ENCODE peak calls at places on chromosomes 1 and 21, in five cellular contexts. A is GM23338, S is Peyer's patch, B is suprapubic skin, Q is heart right ventricle. W is an unnamed sample. For H3K27me3, the result is how much of the 10 kb centered on the place peaks cover.

GRCh38 chr1:230123280-230124186 is 56.5 kb downstream of the GALNT2 start:
- DNase-seq in A (no peak), Q (no peak), B (no peak), S (no peak), W (no peak)

GRCh38 chr1:119646521-119647227 is 1.4 kb downstream of the ZNF697 start:
- DNase-seq in S (no peak), B (no peak), Q (no peak), A (no peak), W (no peak)

GRCh38 chr1:66278260-66279046 is 255.5 kb upstream of the SGIP1 start:
- DNase-seq in B (no peak), A (peak), S (no peak), Q (no peak), W (no peak)

GRCh38 chr1:42847721-42848470 is 1.5 kb downstream of the ZNF691 start:
- DNase-seq in S (no peak), Q (no peak), A (no peak), B (no peak), W (no peak)

GRCh38 chr1:100302756-100303155 is 36.7 kb downstream of the RTCA start:
- DNase-seq in B (no peak), S (no peak), A (no peak), Q (no peak), W (no peak)

GRCh38 chr1:87513971-87514660 is 185.4 kb downstream of the LMO4 start:
- DNase-seq in B (no peak), S (no peak), Q (no peak), A (no peak), W (no peak)

GRCh38 chr1:166950156-166950555 is 25.2 kb downstream of the ILDR2 start:
- DNase-seq in A (peak), S (no peak), Q (no peak), B (no peak), W (no peak)

GRCh38 chr1:59696421-59697115 is 118.2 kb upstream of the HOOK1 start:
- DNase-seq in Q (no peak), B (no peak), S (peak), A (no peak), W (no peak)

GRCh38 chr1:95127380-95127779 is 10.2 kb downstream of the TLCD4 start:
- DNase-seq in S (no peak), A (no peak), B (no peak), Q (no peak), W (no peak)

GRCh38 chr1:92961896-92962752 is 862 bp upstream of the DIPK1A start:
- DNase-seq in Q (peak), S (peak), B (peak), A (peak), W (no peak)

GRCh38 chr1:25568834-25569598 is 25.6 kb downstream of the LDLRAP1 start:
- DNase-seq in B (no peak), S (no peak), Q (no peak), A (no peak), W (no peak)

GRCh38 chr1:208977861-208978260 is 605.7 kb upstream of the CAMK1G start:
- DNase-seq in B (no peak), S (no peak), Q (no peak), A (no peak), W (no peak)

GRCh38 chr1:52523376-52523775 is 29.5 kb downstream of the TUT4 start:
- DNase-seq in B (no peak), A (no peak), S (no peak), Q (no peak), W (no peak)

GRCh38 chr1:243587285-243587684 is 262.8 kb downstream of the AKT3 start:
- DNase-seq in Q (no peak), S (no peak), B (no peak), A (no peak), W (no peak)

GRCh38 chr1:45557422-45557944 is 6.9 kb downstream of the AKR1A1 start:
- DNase-seq in Q (no peak), B (no peak), S (no peak), A (no peak), W (no peak)

GRCh38 chr1:94253456-94254042 is 16.2 kb upstream of the ARHGAP29 start:
- DNase-seq in Q (no peak), A (no peak), S (no peak), B (no peak), W (no peak)

GRCh38 chr1:222694927-222695326 is 17.4 kb downstream of the AIDA start:
- DNase-seq in S (no peak), B (no peak), Q (no peak), A (no peak), W (no peak)

GRCh38 chr1:114719424-114719787 is 2.8 kb upstream of the NRAS start:
- DNase-seq in Q (no peak), B (no peak), A (no peak), S (no peak), W (no peak)

GRCh38 chr1:53332833-53333232 is 5.0 kb upstream of the LRP8 start:
- DNase-seq in B (peak), A (no peak), Q (no peak), S (no peak), W (peak)

GRCh38 chr21:32954353-32954752 is 71.4 kb upstream of the OLIG2 start:
- DNase-seq in B (no peak), S (no peak), A (no peak), Q (no peak), W (no peak)

GRCh38 chr1:231172411-231172810 is 10.6 kb downstream of the TRIM67 start:
- DNase-seq in B (no peak), A (no peak), Q (no peak), S (no peak), W (no peak)

GRCh38 chr1:236124965-236125364 is 17.4 kb upstream of the GPR137B start:
- DNase-seq in Q (no peak), A (peak), B (no peak), S (no peak), W (no peak)

GRCh38 chr21:42135386-42136040 is 64.4 kb downstream of the UMODL1 start:
- DNase-seq in Q (no peak), S (no peak), B (no peak), A (no peak), W (no peak)

GRCh38 chr21:42133131-42133530 is 62.0 kb downstream of the UMODL1 start:
- DNase-seq in Q (no peak), B (no peak), A (no peak), S (no peak), W (no peak)

GRCh38 chr21:42130447-42130846 is 59.3 kb downstream of the UMODL1 start:
- DNase-seq in Q (no peak), A (no peak), B (no peak), S (no peak), W (no peak)

GRCh38 chr21:42129300-42130266 is 58.5 kb downstream of the UMODL1 start:
- DNase-seq in S (no peak), B (no peak), Q (no peak), A (no peak), W (no peak)

GRCh38 chr21:42132183-42132582 is 61.1 kb downstream of the UMODL1 start:
- DNase-seq in A (no peak), Q (no peak), S (no peak), B (no peak), W (no peak)
- H3K27me3 ChIP-seq in A (under half), Q (under half), S (under half), B (under half), W (under half)

GRCh38 chr1:69569281-69569970 is 1.7 kb downstream of the LRRC7 start:
- DNase-seq in A (peak), Q (no peak), B (no peak), S (no peak), W (no peak)
- TF ChIP-seq CTCF in A (no peak), Q (no peak), B (no peak), S (no peak), W (no peak)

GRCh38 chr1:205456383-205456867 is 580 bp upstream of the BLACAT1 start:
- DNase-seq in S (no peak), B (no peak), A (peak), Q (no peak), W (no peak)

GRCh38 chr1:205455581-205456382 is at the start of gene BLACAT1:
- DNase-seq in S (no peak), Q (no peak), B (no peak), A (peak), W (no peak)

GRCh38 chr1:205453466-205453865 is 2.4 kb downstream of the BLACAT1 start:
- DNase-seq in Q (no peak), B (no peak), A (no peak), S (no peak), W (no peak)

GRCh38 chr1:205452906-205453305 is 2.9 kb downstream of the BLACAT1 start:
- DNase-seq in Q (no peak), A (no peak), B (no peak), S (no peak), W (no peak)

DNA sequence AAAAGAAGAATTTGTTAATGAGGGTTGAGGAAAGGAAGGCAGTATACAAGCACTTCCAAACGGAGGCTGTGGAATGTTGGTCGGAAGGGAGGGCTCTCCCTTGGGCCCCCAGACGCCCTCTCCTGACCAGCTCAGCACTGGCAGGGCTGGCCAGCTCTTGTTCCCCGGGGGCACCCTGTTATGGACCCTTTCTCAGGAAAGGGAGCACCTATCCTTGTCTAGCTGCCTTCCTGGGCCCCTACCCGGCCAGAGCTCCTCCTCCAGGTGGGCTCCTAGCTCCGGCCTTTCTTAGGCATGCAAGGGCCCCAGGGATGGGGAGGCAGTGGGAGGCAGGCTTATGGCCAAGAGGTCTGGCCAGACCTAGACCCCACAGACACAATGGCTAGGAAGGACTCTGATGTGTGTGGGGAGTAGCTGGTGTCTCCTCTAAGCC is 926 bp downstream of the BLACAT1 start:
- DNase-seq in A (peak), B (no peak), Q (no peak), S (no peak), W (no peak)
- H3K27me3 ChIP-seq in A (under half), B (half or more), Q (half or more), S (under half), W (under half)

GRCh38 chr1:1460540-1461130 is 10.9 kb upstream of the ATAD3B start:
- DNase-seq in S (no peak), B (no peak), Q (no peak), A (no peak), W (no peak)

GRCh38 chr1:1462318-1462966 is 9.1 kb upstream of the ATAD3B start:
- DNase-seq in B (no peak), S (peak), Q (peak), A (no peak), W (no peak)

GRCh38 chr1:1463312-1463711 is 8.3 kb upstream of the ATAD3B start:
- DNase-seq in A (no peak), S (no peak), B (no peak), Q (no peak), W (no peak)

DNA sequence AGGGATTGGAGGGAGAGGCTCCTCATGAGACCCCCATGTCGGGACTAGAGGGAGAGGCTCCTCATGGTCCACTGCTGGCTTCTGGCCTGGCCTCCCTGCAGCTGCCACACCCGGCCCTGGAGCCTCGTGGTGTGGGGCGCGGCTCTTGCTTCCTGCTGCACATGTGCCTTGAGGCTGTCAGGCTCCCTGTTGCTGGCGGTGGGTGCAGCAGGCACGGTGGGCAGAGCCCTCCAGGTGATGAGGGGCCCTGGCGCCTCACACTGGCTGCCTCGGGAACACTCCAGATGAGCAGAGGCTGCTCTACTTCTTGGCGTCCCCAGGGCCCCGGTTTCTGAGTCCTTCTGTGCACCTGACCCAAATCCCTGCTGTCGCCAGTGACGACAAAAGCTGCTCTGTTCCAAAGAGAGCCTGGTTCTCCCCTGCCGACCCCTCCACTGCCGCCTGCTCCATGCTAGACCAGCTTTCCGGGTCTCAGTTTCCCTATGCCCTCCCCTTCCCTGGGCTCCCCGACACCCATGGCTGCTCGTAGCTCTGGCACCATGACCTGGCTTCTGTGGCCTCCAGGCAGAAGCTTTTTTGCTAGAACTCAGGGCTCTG is 9.7 kb upstream of the ATAD3B start:
- DNase-seq in B (no peak), S (no peak), A (no peak), Q (no peak), W (no peak)
- TF ChIP-seq CTCF in B (no peak), S (no peak), A (peak), Q (no peak), W (no peak)

DNA sequence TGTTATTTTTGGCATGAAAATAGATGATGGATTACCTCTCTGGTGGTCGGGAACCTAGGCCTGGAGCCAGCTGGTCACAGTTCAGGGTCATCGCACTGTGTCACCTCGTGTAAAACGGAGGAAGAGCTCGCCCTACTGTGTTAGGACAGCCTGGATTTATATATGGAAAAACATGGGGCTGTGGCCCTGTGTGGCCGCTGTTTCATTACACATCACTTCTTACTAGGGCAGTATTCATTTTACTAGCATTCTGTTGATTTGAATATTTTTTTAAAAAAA is 104.5 kb upstream of the COL6A1 start:
- DNase-seq in B (no peak), S (no peak), Q (no peak), A (no peak), W (no peak)
- H3K27me3 ChIP-seq in B (under half), S (under half), Q (half or more), A (under half), W (under half)

GRCh38 chr1:177922209-177922608 is 47.6 kb downstream of the SEC16B start:
- DNase-seq in B (no peak), A (peak), S (no peak), Q (no peak), W (no peak)
- TF ChIP-seq CTCF in B (no peak), A (peak), S (no peak), Q (no peak), W (no peak)

GRCh38 chr1:206035027-206035426 is 11.3 kb upstream of the CTSE start:
- DNase-seq in A (no peak), S (peak), Q (no peak), B (no peak), W (no peak)
- H3K27me3 ChIP-seq in A (under half), S (under half), Q (under half), B (under half), W (under half)

GRCh38 chr1:101317590-101317989 is 80.8 kb downstream of the S1PR1 start:
- DNase-seq in S (no peak), Q (no peak), B (no peak), A (peak), W (no peak)
- TF ChIP-seq CTCF in S (no peak), Q (no peak), B (no peak), A (peak), W (no peak)

DNA sequence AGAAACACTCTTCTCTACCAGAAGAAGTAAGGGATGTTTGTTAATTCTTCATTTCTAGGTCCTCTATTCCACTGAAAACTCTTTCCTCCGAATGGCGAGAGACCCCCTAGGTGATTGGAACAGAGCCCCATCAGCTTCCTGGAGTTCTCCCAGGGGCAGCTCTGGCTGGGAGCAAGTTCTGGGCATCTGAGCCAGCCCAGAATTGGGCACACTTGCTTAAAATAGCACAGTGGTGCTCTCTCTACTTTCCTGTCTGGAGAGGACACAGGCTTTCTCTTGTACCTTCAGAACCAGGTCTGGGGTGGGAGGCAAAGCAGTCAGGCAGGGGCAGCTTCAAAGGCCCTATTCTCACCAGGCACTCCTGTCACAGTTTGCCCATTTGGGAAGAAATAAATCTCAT is 83.2 kb upstream of the CNTN2 start:
- DNase-seq in S (no peak), B (no peak), Q (no peak), A (no peak), W (no peak)
- H3K27me3 ChIP-seq in S (under half), B (under half), Q (under half), A (under half), W (under half)

GRCh38 chr1:62908168-62908567 is 124.2 kb downstream of the ATG4C start:
- DNase-seq in Q (no peak), B (no peak), A (no peak), S (no peak), W (no peak)

GRCh38 chr1:62905872-62906271 is 121.9 kb downstream of the ATG4C start:
- DNase-seq in B (no peak), A (peak), Q (no peak), S (no peak), W (no peak)

GRCh38 chr1:62904537-62904936 is 120.6 kb downstream of the ATG4C start:
- DNase-seq in Q (no peak), A (no peak), B (no peak), S (no peak), W (no peak)

GRCh38 chr1:62905309-62905708 is 121.4 kb downstream of the ATG4C start:
- DNase-seq in S (no peak), Q (no peak), A (no peak), B (no peak), W (no peak)

GRCh38 chr1:62906428-62906886 is 122.5 kb downstream of the ATG4C start:
- DNase-seq in S (no peak), B (no peak), Q (no peak), A (peak), W (no peak)
- TF ChIP-seq CTCF in S (peak), B (peak), Q (peak), A (peak), W (no peak)